ENCODE peak calls at places on chromosomes 7 and 10, in ten cellular contexts. One of them, this sample, is unnamed.

GRCh38 chr7:123120286-123120685 is 79.5 kb downstream of the SLC13A1 start:
- DNase-seq in suprapubic skin: no peak
- DNase-seq in SK-N-SH: no peak
- DNase-seq in HCT116: no peak
- DNase-seq in sigmoid colon: no peak
- DNase-seq in ovary: no peak
- DNase-seq in hepatocyte: no peak
- DNase-seq in RWPE2: no peak
- DNase-seq in HL-60: no peak
- DNase-seq in left ventricle myocardium inferior: no peak
- DNase-seq in this sample: no peak

GRCh38 chr7:56537952-56538351 is 421.7 kb upstream of the NUPR2 start:
- DNase-seq in suprapubic skin: no peak
- DNase-seq in SK-N-SH: peak; percentile 76
- DNase-seq in HCT116: no peak
- DNase-seq in sigmoid colon: no peak
- DNase-seq in ovary: no peak
- DNase-seq in hepatocyte: no peak
- DNase-seq in RWPE2: no peak
- DNase-seq in HL-60: no peak
- DNase-seq in left ventricle myocardium inferior: peak; percentile 40
- DNase-seq in this sample: no peak

GRCh38 chr10:31322647-31323046 is 3.6 kb downstream of the ZEB1 start:
- DNase-seq in suprapubic skin: no peak
- DNase-seq in SK-N-SH: peak; percentile 32
- DNase-seq in HCT116: no peak
- DNase-seq in sigmoid colon: no peak
- DNase-seq in ovary: no peak
- DNase-seq in hepatocyte: no peak
- DNase-seq in RWPE2: no peak
- DNase-seq in HL-60: peak; percentile 24
- DNase-seq in left ventricle myocardium inferior: no peak
- DNase-seq in this sample: no peak

GRCh38 chr7:28470344-28470743 is 58.0 kb downstream of the CREB5 start:
- DNase-seq in suprapubic skin: no peak
- DNase-seq in SK-N-SH: no peak
- DNase-seq in HCT116: no peak
- DNase-seq in sigmoid colon: no peak
- DNase-seq in ovary: no peak
- DNase-seq in hepatocyte: no peak
- DNase-seq in RWPE2: no peak
- DNase-seq in HL-60: no peak
- DNase-seq in left ventricle myocardium inferior: no peak
- DNase-seq in this sample: no peak

GRCh38 chr7:134890246-134891240 is 95.8 kb upstream of the AGBL3 start:
- DNase-seq in suprapubic skin: no peak
- DNase-seq in SK-N-SH: peak; percentile 79
- DNase-seq in HCT116: no peak
- DNase-seq in sigmoid colon: peak; percentile 75
- DNase-seq in ovary: peak; percentile 40
- DNase-seq in hepatocyte: peak; percentile 61
- DNase-seq in RWPE2: peak; percentile 88
- DNase-seq in HL-60: no peak
- DNase-seq in left ventricle myocardium inferior: peak; percentile 42
- DNase-seq in this sample: peak; percentile 71

GRCh38 chr10:110533149-110533548 is 34.3 kb upstream of the SMC3 start:
- DNase-seq in suprapubic skin: no peak
- DNase-seq in SK-N-SH: no peak
- DNase-seq in HCT116: no peak
- DNase-seq in sigmoid colon: no peak
- DNase-seq in ovary: no peak
- DNase-seq in hepatocyte: no peak
- DNase-seq in RWPE2: no peak
- DNase-seq in HL-60: no peak
- DNase-seq in left ventricle myocardium inferior: no peak
- DNase-seq in this sample: no peak

GRCh38 chr7:155974186-155974897 is 162.1 kb upstream of the SHH start:
- DNase-seq in suprapubic skin: peak; percentile 32
- DNase-seq in SK-N-SH: no peak
- DNase-seq in HCT116: no peak
- DNase-seq in sigmoid colon: peak; percentile 49
- DNase-seq in ovary: no peak
- DNase-seq in hepatocyte: no peak
- DNase-seq in RWPE2: peak; percentile 28
- DNase-seq in HL-60: no peak
- DNase-seq in left ventricle myocardium inferior: no peak
- DNase-seq in this sample: no peak

GRCh38 chr7:130063036-130063435 is 7.3 kb upstream of the KLHDC10 start:
- DNase-seq in suprapubic skin: peak; percentile 72
- DNase-seq in SK-N-SH: peak; percentile 70
- DNase-seq in HCT116: no peak
- DNase-seq in sigmoid colon: no peak
- DNase-seq in ovary: no peak
- DNase-seq in hepatocyte: peak; percentile 53
- DNase-seq in RWPE2: no peak
- DNase-seq in HL-60: no peak
- DNase-seq in left ventricle myocardium inferior: no peak
- DNase-seq in this sample: no peak

GRCh38 chr10:95480901-95481491 is 80.2 kb downstream of the SORBS1 start:
- DNase-seq in suprapubic skin: no peak
- DNase-seq in SK-N-SH: no peak
- DNase-seq in HCT116: no peak
- DNase-seq in sigmoid colon: no peak
- DNase-seq in ovary: no peak
- DNase-seq in hepatocyte: peak; percentile 72
- DNase-seq in RWPE2: no peak
- DNase-seq in HL-60: no peak
- DNase-seq in left ventricle myocardium inferior: no peak
- DNase-seq in this sample: no peak

GRCh38 chr10:99964791-99965190 is 45.0 kb downstream of the DNMBP start:
- DNase-seq in suprapubic skin: no peak
- DNase-seq in SK-N-SH: no peak
- DNase-seq in HCT116: no peak
- DNase-seq in sigmoid colon: no peak
- DNase-seq in ovary: no peak
- DNase-seq in hepatocyte: no peak
- DNase-seq in RWPE2: no peak
- DNase-seq in HL-60: no peak
- DNase-seq in left ventricle myocardium inferior: no peak
- DNase-seq in this sample: no peak

GRCh38 chr10:17820943-17821342 is 11.8 kb downstream of the MRC1 start:
- DNase-seq in suprapubic skin: no peak
- DNase-seq in SK-N-SH: no peak
- DNase-seq in HCT116: no peak
- DNase-seq in sigmoid colon: no peak
- DNase-seq in ovary: no peak
- DNase-seq in hepatocyte: no peak
- DNase-seq in RWPE2: no peak
- DNase-seq in HL-60: no peak
- DNase-seq in left ventricle myocardium inferior: no peak
- DNase-seq in this sample: no peak

GRCh38 chr7:39936786-39937185 is 13.3 kb upstream of the CDK13 start:
- DNase-seq in suprapubic skin: no peak
- DNase-seq in SK-N-SH: no peak
- DNase-seq in HCT116: no peak
- DNase-seq in sigmoid colon: no peak
- DNase-seq in ovary: no peak
- DNase-seq in hepatocyte: no peak
- DNase-seq in RWPE2: no peak
- DNase-seq in HL-60: no peak
- DNase-seq in left ventricle myocardium inferior: no peak
- DNase-seq in this sample: no peak

GRCh38 chr7:84638339-84638697 is 443.7 kb upstream of the SEMA3A start:
- DNase-seq in suprapubic skin: no peak
- DNase-seq in SK-N-SH: peak; percentile 10
- DNase-seq in HCT116: no peak
- DNase-seq in sigmoid colon: no peak
- DNase-seq in ovary: no peak
- DNase-seq in hepatocyte: no peak
- DNase-seq in RWPE2: no peak
- DNase-seq in HL-60: no peak
- DNase-seq in left ventricle myocardium inferior: no peak
- DNase-seq in this sample: no peak

GRCh38 chr10:121373411-121373810 is 224.8 kb downstream of the FGFR2 start:
- DNase-seq in suprapubic skin: no peak
- DNase-seq in SK-N-SH: no peak
- DNase-seq in HCT116: no peak
- DNase-seq in sigmoid colon: no peak
- DNase-seq in ovary: no peak
- DNase-seq in hepatocyte: no peak
- DNase-seq in RWPE2: no peak
- DNase-seq in HL-60: no peak
- DNase-seq in left ventricle myocardium inferior: no peak
- DNase-seq in this sample: no peak

DNA sequence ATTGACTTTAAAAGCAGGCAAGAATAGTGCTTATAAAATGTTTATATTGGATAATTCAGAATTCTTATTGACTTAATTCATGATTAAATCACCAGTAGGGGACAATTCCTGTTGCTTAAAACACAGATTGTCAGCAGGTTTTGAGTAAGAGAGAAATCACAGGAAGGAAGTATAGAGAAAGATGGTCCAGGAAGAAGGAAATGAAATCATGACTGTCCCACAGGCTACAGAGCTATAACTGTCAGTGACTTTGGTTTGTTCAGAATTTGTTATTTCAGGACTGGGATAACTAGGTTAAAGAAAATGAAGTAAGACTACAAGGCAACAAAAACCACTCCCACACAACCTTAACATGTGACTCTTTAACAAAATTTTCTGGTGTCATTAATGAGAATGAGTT is 6.8 kb downstream of the GNGT1 start:
- DNase-seq in suprapubic skin: no peak
- DNase-seq in SK-N-SH: no peak
- DNase-seq in HCT116: no peak
- DNase-seq in sigmoid colon: no peak
- DNase-seq in ovary: no peak
- DNase-seq in hepatocyte: no peak
- DNase-seq in RWPE2: no peak
- DNase-seq in HL-60: no peak
- DNase-seq in left ventricle myocardium inferior: no peak
- DNase-seq in this sample: no peak
- H3K27ac ChIP-seq in suprapubic skin: no peak overlapping the region
- H3K27ac ChIP-seq in SK-N-SH: no peak overlapping the region
- H3K27ac ChIP-seq in HCT116: no peak overlapping the region
- H3K27ac ChIP-seq in sigmoid colon: peak overlapping the region; percentile 26
- H3K27ac ChIP-seq in ovary: no peak overlapping the region
- H3K27ac ChIP-seq in hepatocyte: peak overlapping the region; percentile 4
- H3K27ac ChIP-seq in RWPE2: no peak overlapping the region
- H3K27ac ChIP-seq in HL-60: no peak overlapping the region
- H3K27ac ChIP-seq in left ventricle myocardium inferior: peak overlapping the region; percentile 71
- H3K27ac ChIP-seq in this sample: no peak overlapping the region

GRCh38 chr7:75962607-75963382 is 31.6 kb downstream of the TMEM120A start:
- DNase-seq in suprapubic skin: peak; percentile 73
- DNase-seq in SK-N-SH: peak; percentile 68
- DNase-seq in HCT116: no peak
- DNase-seq in sigmoid colon: no peak
- DNase-seq in ovary: peak; percentile 73
- DNase-seq in hepatocyte: peak; percentile 9
- DNase-seq in RWPE2: no peak
- DNase-seq in HL-60: no peak
- DNase-seq in left ventricle myocardium inferior: no peak
- DNase-seq in this sample: no peak
- H3K27ac ChIP-seq in suprapubic skin: peak overlapping the region; percentile 76
- H3K27ac ChIP-seq in SK-N-SH: peak overlapping the region; percentile 24
- H3K27ac ChIP-seq in HCT116: no peak overlapping the region
- H3K27ac ChIP-seq in sigmoid colon: peak overlapping the region; percentile 65
- H3K27ac ChIP-seq in ovary: peak overlapping the region; percentile 43
- H3K27ac ChIP-seq in hepatocyte: peak overlapping the region; percentile 61
- H3K27ac ChIP-seq in RWPE2: no peak overlapping the region
- H3K27ac ChIP-seq in HL-60: no peak overlapping the region
- H3K27ac ChIP-seq in left ventricle myocardium inferior: peak overlapping the region; percentile 89
- H3K27ac ChIP-seq in this sample: peak overlapping the region; percentile 79

GRCh38 chr7:99133766-99134564 is 9.9 kb downstream of the SMURF1 start:
- DNase-seq in suprapubic skin: no peak
- DNase-seq in SK-N-SH: no peak
- DNase-seq in HCT116: no peak
- DNase-seq in sigmoid colon: no peak
- DNase-seq in ovary: no peak
- DNase-seq in hepatocyte: no peak
- DNase-seq in RWPE2: no peak
- DNase-seq in HL-60: no peak
- DNase-seq in left ventricle myocardium inferior: no peak
- DNase-seq in this sample: no peak

GRCh38 chr7:99140813-99141212 is 3.1 kb downstream of the SMURF1 start:
- DNase-seq in suprapubic skin: no peak
- DNase-seq in SK-N-SH: no peak
- DNase-seq in HCT116: no peak
- DNase-seq in sigmoid colon: no peak
- DNase-seq in ovary: no peak
- DNase-seq in hepatocyte: no peak
- DNase-seq in RWPE2: no peak
- DNase-seq in HL-60: no peak
- DNase-seq in left ventricle myocardium inferior: no peak
- DNase-seq in this sample: no peak

GRCh38 chr7:99135938-99136337 is 8.0 kb downstream of the SMURF1 start:
- DNase-seq in suprapubic skin: no peak
- DNase-seq in SK-N-SH: no peak
- DNase-seq in HCT116: no peak
- DNase-seq in sigmoid colon: no peak
- DNase-seq in ovary: no peak
- DNase-seq in hepatocyte: no peak
- DNase-seq in RWPE2: no peak
- DNase-seq in HL-60: no peak
- DNase-seq in left ventricle myocardium inferior: no peak
- DNase-seq in this sample: no peak

GRCh38 chr7:99139031-99139430 is 4.9 kb downstream of the SMURF1 start:
- DNase-seq in suprapubic skin: no peak
- DNase-seq in SK-N-SH: no peak
- DNase-seq in HCT116: no peak
- DNase-seq in sigmoid colon: no peak
- DNase-seq in ovary: no peak
- DNase-seq in hepatocyte: no peak
- DNase-seq in RWPE2: no peak
- DNase-seq in HL-60: no peak
- DNase-seq in left ventricle myocardium inferior: no peak
- DNase-seq in this sample: no peak

GRCh38 chr7:99137418-99138180 is 6.3 kb downstream of the SMURF1 start:
- DNase-seq in suprapubic skin: no peak
- DNase-seq in SK-N-SH: peak; percentile 63
- DNase-seq in HCT116: no peak
- DNase-seq in sigmoid colon: no peak
- DNase-seq in ovary: no peak
- DNase-seq in hepatocyte: peak; percentile 69
- DNase-seq in RWPE2: no peak
- DNase-seq in HL-60: no peak
- DNase-seq in left ventricle myocardium inferior: no peak
- DNase-seq in this sample: peak; percentile 48
- H3K27ac ChIP-seq in suprapubic skin: peak overlapping the region; percentile 40
- H3K27ac ChIP-seq in SK-N-SH: peak overlapping the region; percentile 71
- H3K27ac ChIP-seq in HCT116: no peak overlapping the region
- H3K27ac ChIP-seq in sigmoid colon: peak overlapping the region; percentile 69
- H3K27ac ChIP-seq in ovary: no peak overlapping the region
- H3K27ac ChIP-seq in hepatocyte: peak overlapping the region; percentile 34
- H3K27ac ChIP-seq in RWPE2: no peak overlapping the region
- H3K27ac ChIP-seq in HL-60: no peak overlapping the region
- H3K27ac ChIP-seq in left ventricle myocardium inferior: peak overlapping the region; percentile 34
- H3K27ac ChIP-seq in this sample: peak overlapping the region; percentile 58

GRCh38 chr10:70221030-70221429 is 12.2 kb downstream of the PPA1 start:
- DNase-seq in suprapubic skin: no peak
- DNase-seq in SK-N-SH: no peak
- DNase-seq in HCT116: no peak
- DNase-seq in sigmoid colon: no peak
- DNase-seq in ovary: no peak
- DNase-seq in hepatocyte: no peak
- DNase-seq in RWPE2: no peak
- DNase-seq in HL-60: no peak
- DNase-seq in left ventricle myocardium inferior: no peak
- DNase-seq in this sample: no peak
- H3K27ac ChIP-seq in suprapubic skin: peak overlapping the region; percentile 48
- H3K27ac ChIP-seq in SK-N-SH: peak overlapping the region; percentile 45
- H3K27ac ChIP-seq in HCT116: peak overlapping the region; percentile 67
- H3K27ac ChIP-seq in sigmoid colon: peak overlapping the region; percentile 39
- H3K27ac ChIP-seq in ovary: no peak overlapping the region
- H3K27ac ChIP-seq in hepatocyte: no peak overlapping the region
- H3K27ac ChIP-seq in RWPE2: peak overlapping the region; percentile 73
- H3K27ac ChIP-seq in HL-60: no peak overlapping the region
- H3K27ac ChIP-seq in left ventricle myocardium inferior: peak overlapping the region; percentile 45
- H3K27ac ChIP-seq in this sample: no peak overlapping the region

This sample was measured in dorsolateral prefrontal cortex.